ENCODE peak calls at places on chromosome 11, in ten cellular contexts. E is heart left ventricle, L is lung, U is endothelial cell of umbilical vein, Y is WERI-Rb-1, X is Calu3, I is GM13977, T is glutamatergic neuron, H is RWPE1, A is psoas muscle. D is an unnamed sample.

GRCh38 chr11:57777969-57778317 is 16.3 kb downstream of the CTNND1 start:
- DNase-seq in E (no peak), L (no peak), U (peak), Y (no peak), X (no peak), I (no peak), T (no peak), H (no peak), A (no peak), D (no peak)

GRCh38 chr11:68048681-68049508 is 10.1 kb downstream of the TCIRG1 start:
- DNase-seq in E (peak), L (no peak), U (no peak), Y (no peak), X (no peak), I (no peak), T (no peak), H (no peak), A (no peak), D (no peak)

GRCh38 chr11:2529173-2529572 is 84.4 kb downstream of the KCNQ1 start:
- DNase-seq in E (no peak), L (no peak), U (no peak), Y (no peak), X (no peak), I (no peak), T (peak), H (no peak), A (peak), D (no peak)

GRCh38 chr11:66022401-66023185 is 3.7 kb downstream of the CATSPER1 start:
- DNase-seq in E (peak), L (peak), U (peak), Y (peak), X (peak), I (peak), T (peak), H (peak), A (peak), D (peak)

GRCh38 chr11:125570952-125571351 is 1.7 kb downstream of the EI24 start:
- DNase-seq in E (no peak), L (no peak), U (no peak), Y (no peak), X (no peak), I (no peak), T (no peak), H (no peak), A (no peak), D (no peak)

GRCh38 chr11:7851391-7851790 is 54.6 kb upstream of the OR5P2 start:
- DNase-seq in E (no peak), L (no peak), U (no peak), Y (no peak), X (peak), I (no peak), T (no peak), H (no peak), A (no peak), D (no peak)

GRCh38 chr11:44601471-44602370 is 36.3 kb downstream of the CD82 start:
- DNase-seq in E (no peak), L (no peak), U (no peak), Y (no peak), X (no peak), I (peak), T (no peak), H (peak), A (no peak), D (peak)

GRCh38 chr11:131591051-131591461 is 220.6 kb downstream of the NTM start:
- DNase-seq in E (no peak), L (no peak), U (no peak), Y (no peak), X (no peak), I (no peak), T (no peak), H (no peak), A (no peak), D (no peak)

GRCh38 chr11:60378359-60378758 is at the start of gene MS4A7:
- DNase-seq in E (peak), L (no peak), U (no peak), Y (no peak), X (no peak), I (peak), T (no peak), H (no peak), A (peak), D (peak)

GRCh38 chr11:46383974-46384701 is 2.7 kb downstream of the MDK start:
- DNase-seq in E (no peak), L (no peak), U (no peak), Y (no peak), X (no peak), I (no peak), T (no peak), H (peak), A (no peak), D (no peak)

GRCh38 chr11:46382644-46383403 is 1.4 kb downstream of the MDK start:
- DNase-seq in E (no peak), L (no peak), U (peak), Y (peak), X (no peak), I (no peak), T (peak), H (no peak), A (no peak), D (no peak)

GRCh38 chr11:46385169-46386004 is 3.9 kb downstream of the MDK start:
- DNase-seq in E (no peak), L (no peak), U (no peak), Y (no peak), X (no peak), I (no peak), T (no peak), H (no peak), A (no peak), D (no peak)

GRCh38 chr11:46381836-46382643 is 571 bp downstream of the MDK start:
- DNase-seq in E (no peak), L (no peak), U (peak), Y (peak), X (no peak), I (peak), T (peak), H (no peak), A (no peak), D (no peak)

DNA sequence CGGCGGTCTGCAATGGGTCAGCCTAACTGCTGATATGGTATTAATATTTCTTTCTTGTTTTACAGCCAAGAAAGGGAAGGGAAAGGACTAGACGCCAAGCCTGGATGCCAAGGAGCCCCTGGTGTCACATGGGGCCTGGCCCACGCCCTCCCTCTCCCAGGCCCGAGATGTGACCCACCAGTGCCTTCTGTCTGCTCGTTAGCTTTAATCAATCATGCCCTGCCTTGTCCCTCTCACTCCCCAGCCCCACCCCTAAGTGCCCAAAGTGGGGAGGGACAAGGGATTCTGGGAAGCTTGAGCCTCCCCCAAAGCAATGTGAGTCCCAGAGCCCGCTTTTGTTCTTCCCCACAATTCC is 1.9 kb downstream of the MDK start:
- DNase-seq in E (no peak), L (no peak), U (no peak), Y (no peak), X (no peak), I (no peak), T (no peak), H (no peak), A (no peak), D (no peak)
- TF ChIP-seq CTCF in E (no peak), L (no peak), U (no peak), Y (no peak), X (no peak), I (no peak), T (peak), H (peak), A (no peak), D (no peak)

DNA sequence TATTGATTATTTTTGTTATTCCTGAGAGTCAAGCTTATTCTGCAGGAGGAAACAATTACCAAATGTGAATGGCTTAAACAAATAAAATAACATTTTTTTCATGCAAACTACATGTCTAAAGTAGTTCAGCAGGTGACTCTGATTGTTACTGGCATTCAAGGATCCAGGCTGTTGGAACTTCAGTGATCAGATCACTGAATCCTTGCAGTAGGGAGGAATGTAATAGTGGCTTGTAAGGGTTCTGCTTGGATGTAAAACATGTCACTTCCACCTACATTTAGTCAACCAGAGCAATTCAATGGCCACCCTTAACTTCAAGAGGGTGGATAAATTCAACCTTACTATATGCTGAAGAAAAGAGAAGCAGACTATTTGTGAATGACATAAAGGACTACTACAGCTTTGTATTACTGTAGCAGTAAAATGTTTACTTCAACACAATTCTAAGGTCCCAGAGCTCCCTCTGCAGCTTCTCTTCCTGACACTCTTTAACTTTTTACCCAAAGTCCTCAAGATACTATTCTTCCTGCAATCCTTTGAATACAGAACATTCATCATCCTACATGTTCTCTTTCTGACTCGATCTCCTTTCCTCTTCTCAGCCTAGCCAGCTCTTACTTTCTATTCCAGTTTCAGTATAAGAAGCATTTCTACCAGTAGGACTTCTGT is 284.0 kb downstream of the LRRC4C start:
- DNase-seq in E (no peak), L (no peak), U (no peak), Y (no peak), X (no peak), I (no peak), T (no peak), H (peak), A (no peak), D (no peak)
- TF ChIP-seq CTCF in E (no peak), L (no peak), U (no peak), Y (no peak), X (no peak), I (no peak), T (no peak), H (no peak), A (no peak), D (no peak)

GRCh38 chr11:61538636-61538961 is 30.1 kb downstream of the LRRC10B start:
- DNase-seq in E (no peak), L (no peak), U (no peak), Y (peak), X (no peak), I (no peak), T (peak), H (no peak), A (no peak), D (no peak)

GRCh38 chr11:61537326-61537725 is 28.8 kb downstream of the LRRC10B start:
- DNase-seq in E (no peak), L (no peak), U (no peak), Y (no peak), X (no peak), I (no peak), T (no peak), H (no peak), A (no peak), D (no peak)

GRCh38 chr11:61535998-61536675 is 27.6 kb downstream of the LRRC10B start:
- DNase-seq in E (no peak), L (no peak), U (no peak), Y (no peak), X (no peak), I (no peak), T (no peak), H (no peak), A (no peak), D (no peak)

GRCh38 chr11:61534901-61535839 is 26.6 kb downstream of the LRRC10B start:
- DNase-seq in E (no peak), L (no peak), U (no peak), Y (no peak), X (no peak), I (no peak), T (peak), H (no peak), A (no peak), D (no peak)

DNA sequence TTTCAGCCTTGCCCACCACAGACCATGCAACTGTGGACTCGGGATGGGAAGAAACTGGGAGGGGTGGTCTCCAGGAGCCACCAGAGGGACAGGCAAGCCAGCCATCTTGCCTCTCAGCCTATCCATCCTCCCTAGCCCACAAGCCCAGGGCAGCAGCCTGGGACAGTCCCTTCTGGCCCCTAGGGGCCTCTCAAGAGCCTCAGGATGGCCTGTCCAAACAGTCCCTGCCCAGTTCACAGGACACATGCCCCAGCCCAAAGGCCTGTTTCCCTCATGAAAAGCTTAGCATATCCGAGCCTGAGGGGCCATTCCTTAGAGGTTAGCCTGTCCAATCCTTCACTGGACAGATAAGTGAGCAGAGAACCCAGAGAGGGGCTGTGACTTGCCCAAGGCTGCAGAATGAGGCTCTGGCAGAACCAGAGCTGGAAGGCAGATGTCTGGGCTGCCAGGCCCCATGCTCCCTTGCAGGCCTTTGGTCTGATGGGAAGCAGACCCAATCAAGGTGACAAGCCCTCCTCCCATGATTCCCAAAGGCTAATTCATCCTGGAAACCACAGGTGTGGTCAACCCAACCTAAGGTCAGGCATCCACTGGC is 28.2 kb downstream of the LRRC10B start:
- DNase-seq in E (no peak), L (no peak), U (no peak), Y (no peak), X (no peak), I (no peak), T (no peak), H (no peak), A (no peak), D (no peak)
- TF ChIP-seq CTCF in E (no peak), L (no peak), U (no peak), Y (peak), X (no peak), I (no peak), T (no peak), H (no peak), A (no peak), D (no peak)

DNA sequence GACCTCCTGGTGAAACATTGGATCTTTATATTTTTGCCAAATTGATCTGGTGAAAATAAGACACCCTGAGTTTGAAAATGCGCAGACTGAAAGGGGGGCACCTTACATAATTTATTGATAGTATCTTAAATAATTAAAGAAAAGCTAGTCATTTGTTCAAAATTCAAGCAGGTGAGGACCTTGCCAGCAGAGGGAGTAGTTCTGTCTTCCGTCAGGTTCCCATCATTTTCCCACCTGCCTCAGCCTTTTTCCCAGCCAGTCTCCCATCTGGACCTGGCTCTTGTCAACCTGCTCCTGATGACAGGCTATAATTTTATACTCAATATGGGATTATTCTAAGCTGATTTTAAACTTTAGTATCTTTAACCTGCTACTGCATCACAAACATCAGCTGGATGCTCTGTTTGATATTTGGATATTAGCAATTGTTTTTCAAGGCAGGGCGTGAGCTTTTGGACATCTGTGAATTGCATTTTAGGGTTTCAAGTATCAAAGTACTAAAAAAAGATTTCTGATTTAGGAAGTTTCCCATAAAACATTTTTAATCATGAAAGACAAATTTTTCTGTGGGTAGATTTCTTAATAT is 132.0 kb downstream of the ELP4 start:
- DNase-seq in E (no peak), L (peak), U (peak), Y (peak), X (peak), I (no peak), T (peak), H (peak), A (no peak), D (no peak)
- TF ChIP-seq CTCF in E (peak), L (no peak), U (peak), Y (peak), X (peak), I (peak), T (peak), H (peak), A (peak), D (no peak)

GRCh38 chr11:18611196-18611595 is 11.6 kb downstream of the MISFA start:
- DNase-seq in E (no peak), L (no peak), U (no peak), Y (no peak), X (no peak), I (no peak), T (no peak), H (no peak), A (no peak), D (no peak)
- TF ChIP-seq CTCF in E (no peak), L (no peak), U (no peak), Y (no peak), X (no peak), I (no peak), T (no peak), H (no peak), A (no peak), D (no peak)

GRCh38 chr11:123235117-123235686 is 40.2 kb upstream of the CLMP start:
- DNase-seq in E (peak), L (peak), U (peak), Y (peak), X (peak), I (no peak), T (peak), H (peak), A (peak), D (no peak)
- TF ChIP-seq CTCF in E (no peak), L (no peak), U (peak), Y (peak), X (peak), I (peak), T (peak), H (peak), A (peak), D (no peak)

DNA sequence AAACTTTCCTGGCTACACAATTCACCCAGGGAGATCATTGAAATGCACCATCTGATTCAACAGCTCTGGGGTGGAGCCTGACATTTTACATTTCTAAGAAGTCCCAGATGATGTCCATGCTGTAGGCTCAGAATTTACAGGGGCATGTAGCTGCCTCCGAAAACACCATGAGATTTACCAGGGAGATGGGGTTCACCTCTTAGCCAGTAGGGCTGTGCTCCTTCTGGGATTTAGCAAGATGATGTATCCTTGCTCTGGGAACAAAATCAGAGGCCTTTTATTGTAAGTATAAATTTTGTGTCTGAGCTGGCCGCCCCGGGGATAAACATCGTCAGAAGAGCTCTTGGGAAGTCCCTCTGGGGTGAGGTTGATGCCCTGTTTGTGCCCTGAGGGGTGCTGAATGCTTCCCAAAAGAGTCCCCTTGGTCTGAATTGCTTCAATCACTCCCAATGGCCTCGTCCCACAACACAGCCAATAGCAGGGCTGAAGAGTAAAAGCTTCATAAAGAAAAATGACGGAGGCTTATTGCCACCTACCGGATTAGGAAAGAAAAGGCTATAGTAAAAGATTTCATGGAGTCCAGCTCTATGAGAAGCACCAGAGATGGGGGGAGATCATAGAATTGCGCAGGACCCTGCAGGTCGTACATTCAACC is 33.4 kb upstream of the API5 start:
- DNase-seq in E (no peak), L (no peak), U (peak), Y (peak), X (no peak), I (peak), T (no peak), H (peak), A (no peak), D (no peak)
- TF ChIP-seq CTCF in E (no peak), L (no peak), U (no peak), Y (peak), X (no peak), I (peak), T (peak), H (peak), A (peak), D (no peak)